ENCODE peak calls at places on chromosomes 2 and 18, in ten cellular contexts. S, R, K, J, C, G, Q, X, D and L are unnamed samples.

GRCh38 chr2:3527886-3528785 is 8.8 kb upstream of the ADI1 start:
- DNase-seq in J (no peak), R (no peak), D (no peak), X (no peak), Q (no peak), G (no peak), K (no peak), S (peak), C (no peak), L (no peak)

GRCh38 chr2:198438326-198438725 is 633.9 kb downstream of the PLCL1 start:
- DNase-seq in G (peak), K (no peak), J (no peak), R (no peak), Q (no peak), D (no peak), C (no peak), S (peak), X (no peak), L (no peak)

GRCh38 chr2:104050632-104051242 is 803.2 kb upstream of the POU3F3 start:
- DNase-seq in K (no peak), D (no peak), X (no peak), G (no peak), R (no peak), S (no peak), Q (no peak), J (no peak), C (no peak), L (no peak)

GRCh38 chr2:25207078-25207545 is 38.7 kb upstream of the POMC start:
- DNase-seq in G (no peak), X (no peak), D (no peak), R (no peak), J (no peak), K (no peak), Q (no peak), S (no peak), C (no peak), L (no peak)

GRCh38 chr18:23213200-23213599 is 77.9 kb downstream of the CABLES1 start:
- DNase-seq in Q (no peak), C (no peak), X (no peak), R (no peak), S (no peak), J (peak), K (no peak), G (peak), D (no peak), L (no peak)

GRCh38 chr2:70123051-70123828 is 36.0 kb downstream of the PCBP1 start:
- DNase-seq in X (no peak), J (peak), S (no peak), G (peak), D (peak), C (no peak), K (no peak), Q (no peak), R (no peak), L (no peak)

GRCh38 chr2:183996825-183997823 is 601.2 kb upstream of the ZNF804A start:
- DNase-seq in C (no peak), Q (no peak), R (no peak), K (no peak), S (no peak), J (peak), G (no peak), X (peak), D (no peak), L (no peak)

GRCh38 chr2:98029718-98030222 is 34.0 kb upstream of the TMEM131 start:
- DNase-seq in C (no peak), Q (no peak), G (peak), X (no peak), S (peak), K (no peak), J (peak), D (no peak), R (no peak), L (no peak)

GRCh38 chr2:100703744-100704143 is 116.2 kb upstream of the NPAS2 start:
- DNase-seq in G (no peak), R (no peak), Q (no peak), D (no peak), X (no peak), S (no peak), K (no peak), J (no peak), C (no peak), L (no peak)

GRCh38 chr2:36963106-36963505 is 3.2 kb downstream of the STRN start:
- DNase-seq in J (no peak), S (peak), Q (no peak), X (no peak), C (no peak), D (no peak), G (no peak), R (no peak), K (no peak), L (no peak)

GRCh38 chr2:1784087-1784486 is 39.8 kb upstream of the PXDN start:
- DNase-seq in J (no peak), D (peak), R (no peak), S (no peak), X (no peak), C (no peak), K (no peak), G (peak), Q (no peak), L (no peak)

GRCh38 chr18:79682896-79683625 is 3.5 kb downstream of the CTDP1 start:
- DNase-seq in X (no peak), D (no peak), R (peak), J (no peak), C (no peak), G (no peak), S (no peak), Q (peak), K (no peak), L (no peak)

GRCh38 chr2:216478151-216478550 is 20.5 kb upstream of the RPL37A start:
- DNase-seq in D (no peak), C (no peak), Q (no peak), R (no peak), G (peak), J (peak), S (peak), X (no peak), K (no peak), L (no peak)

GRCh38 chr2:238505892-238506280 is 79.2 kb downstream of the ASB1 start:
- DNase-seq in X (no peak), G (no peak), Q (peak), S (no peak), K (no peak), R (no peak), C (no peak), D (no peak), J (no peak), L (no peak)